ENCODE peak calls at places on chromosomes 16 and 17, in four cellular contexts. I is stimulated activated naive CD8-positive, alpha-beta T cell treated with anti-CD3 and anti-CD28 coated beads, Interleukin-15, Interleukin-2, amounts not matched to agents 100 U/mL and 50 U/mL, for 24 hours; W is fibroblast of lung; B is stromal cell of bone marrow. S is an unnamed sample.

GRCh38 chr16:56477096-56477878 is 25.9 kb downstream of the OGFOD1 start:
- DNase-seq in I (no peak), W (peak; percentile 84), B (peak; percentile 88), S (peak; percentile 88)

GRCh38 chr16:88639231-88640038 is 1.1 kb downstream of the IL17C start:
- DNase-seq in I (no peak), W (no peak), B (no peak), S (no peak)

GRCh38 chr17:1752425-1752941 is 9.4 kb upstream of the SERPINF1 start:
- DNase-seq in I (no peak), W (no peak), B (no peak), S (no peak)

GRCh38 chr17:33024688-33025486 is 33.2 kb downstream of the SPACA3 start:
- DNase-seq in I (no peak), W (no peak), B (no peak), S (no peak)

GRCh38 chr16:70573451-70574121 is 50.0 kb downstream of the SF3B3 start:
- DNase-seq in I (no peak), W (peak; percentile 97), B (peak; percentile 89), S (peak; percentile 98)

GRCh38 chr17:50541402-50541915 is 5.5 kb upstream of the SPATA20 start:
- DNase-seq in I (no peak), W (no peak), B (no peak), S (no peak)

GRCh38 chr16:9441021-9441420 is 349.6 kb downstream of the HAPSTR1 start:
- DNase-seq in I (no peak), W (no peak), B (no peak), S (no peak)

GRCh38 chr16:30904114-30904780 is 7.8 kb downstream of the CTF1 start:
- DNase-seq in I (no peak), W (no peak), B (no peak), S (no peak)

GRCh38 chr16:46932802-46933201 is 40.7 kb downstream of the DNAJA2 start:
- DNase-seq in I (no peak), W (no peak), B (no peak), S (no peak)

GRCh38 chr16:29678691-29679267 is at the start of gene QPRT:
- DNase-seq in I (no peak), W (peak; percentile 78), B (no peak), S (no peak)

GRCh38 chr17:67156269-67157199 is 88.5 kb downstream of the HELZ start:
- DNase-seq in I (peak; percentile 5), W (no peak), B (no peak), S (peak; percentile 5)

GRCh38 chr17:62653002-62653830 is 25.7 kb downstream of the MRC2 start:
- DNase-seq in I (peak; percentile 96), W (peak; percentile 55), B (no peak), S (peak; percentile 15)

GRCh38 chr17:75970011-75970523 is 8.9 kb downstream of the ACOX1 start:
- DNase-seq in I (no peak), W (no peak), B (no peak), S (no peak)